ENCODE peak calls at places on chromosomes 13 and 19, in six cellular contexts. One of them, this sample, is unnamed.
A peak's percentile ranks its signal among the peaks of the same experiment; 100 is the strongest.

GRCh38 chr19:2722541-2723344 is 1.6 kb upstream of the DIRAS1 start:
- DNase-seq in activated naive CD8-positive, alpha-beta T cell treated with anti-CD3 and anti-CD28 coated beads, Interleukin-2, amount 50 U/mL, for 24 hours: no peak
- DNase-seq in endodermal cell: no peak
- DNase-seq in activated B cell treated with CpG ODN at 0.5 μM for 24 hours: no peak
- DNase-seq in AG04450: no peak
- DNase-seq in iris pigment epithelial cell: peak; percentile 69
- DNase-seq in this sample: peak; percentile 15

GRCh38 chr13:111609631-111610030 is 289.2 kb downstream of the TEX29 start:
- DNase-seq in activated B cell treated with CpG ODN at 0.5 μM for 24 hours: no peak
- DNase-seq in endodermal cell: no peak
- DNase-seq in iris pigment epithelial cell: no peak
- DNase-seq in AG04450: no peak
- DNase-seq in activated naive CD8-positive, alpha-beta T cell treated with anti-CD3 and anti-CD28 coated beads, Interleukin-2, amount 50 U/mL, for 24 hours: no peak
- DNase-seq in this sample: no peak

GRCh38 chr19:582497-583197 is 7.0 kb upstream of the HCN2 start:
- DNase-seq in activated B cell treated with CpG ODN at 0.5 μM for 24 hours: no peak
- DNase-seq in AG04450: no peak
- DNase-seq in endodermal cell: peak; percentile 58
- DNase-seq in activated naive CD8-positive, alpha-beta T cell treated with anti-CD3 and anti-CD28 coated beads, Interleukin-2, amount 50 U/mL, for 24 hours: no peak
- DNase-seq in iris pigment epithelial cell: peak; percentile 44
- DNase-seq in this sample: no peak

GRCh38 chr19:4639531-4640246 is 373 bp downstream of the TNFAIP8L1 start:
- DNase-seq in iris pigment epithelial cell: no peak
- DNase-seq in activated naive CD8-positive, alpha-beta T cell treated with anti-CD3 and anti-CD28 coated beads, Interleukin-2, amount 50 U/mL, for 24 hours: no peak
- DNase-seq in activated B cell treated with CpG ODN at 0.5 μM for 24 hours: peak; percentile 27
- DNase-seq in AG04450: no peak
- DNase-seq in endodermal cell: no peak
- DNase-seq in this sample: no peak

GRCh38 chr19:38686530-38686888 is 39.1 kb downstream of the ACTN4 start:
- DNase-seq in activated B cell treated with CpG ODN at 0.5 μM for 24 hours: no peak
- DNase-seq in iris pigment epithelial cell: no peak
- DNase-seq in activated naive CD8-positive, alpha-beta T cell treated with anti-CD3 and anti-CD28 coated beads, Interleukin-2, amount 50 U/mL, for 24 hours: peak; percentile 39
- DNase-seq in AG04450: no peak
- DNase-seq in endodermal cell: no peak
- DNase-seq in this sample: no peak

GRCh38 chr13:25203256-25203794 is 31.2 kb upstream of the AMER2 start:
- DNase-seq in endodermal cell: peak; percentile 56
- DNase-seq in AG04450: no peak
- DNase-seq in activated B cell treated with CpG ODN at 0.5 μM for 24 hours: no peak
- DNase-seq in iris pigment epithelial cell: no peak
- DNase-seq in activated naive CD8-positive, alpha-beta T cell treated with anti-CD3 and anti-CD28 coated beads, Interleukin-2, amount 50 U/mL, for 24 hours: no peak
- DNase-seq in this sample: no peak

GRCh38 chr13:19605161-19605955 is 28.1 kb upstream of the MPHOSPH8 start:
- DNase-seq in activated B cell treated with CpG ODN at 0.5 μM for 24 hours: no peak
- DNase-seq in activated naive CD8-positive, alpha-beta T cell treated with anti-CD3 and anti-CD28 coated beads, Interleukin-2, amount 50 U/mL, for 24 hours: no peak
- DNase-seq in iris pigment epithelial cell: peak; percentile 20
- DNase-seq in endodermal cell: no peak
- DNase-seq in AG04450: no peak
- DNase-seq in this sample: peak; percentile 79

GRCh38 chr19:30645946-30646577 is 273.9 kb downstream of the ZNF536 start:
- DNase-seq in AG04450: no peak
- DNase-seq in iris pigment epithelial cell: no peak
- DNase-seq in endodermal cell: no peak
- DNase-seq in activated naive CD8-positive, alpha-beta T cell treated with anti-CD3 and anti-CD28 coated beads, Interleukin-2, amount 50 U/mL, for 24 hours: no peak
- DNase-seq in activated B cell treated with CpG ODN at 0.5 μM for 24 hours: no peak
- DNase-seq in this sample: no peak

GRCh38 chr13:48595330-48596127 is 58.2 kb upstream of the CYSLTR2 start:
- DNase-seq in iris pigment epithelial cell: peak; percentile 81
- DNase-seq in AG04450: peak; percentile 26
- DNase-seq in activated B cell treated with CpG ODN at 0.5 μM for 24 hours: no peak
- DNase-seq in endodermal cell: peak; percentile 83
- DNase-seq in activated naive CD8-positive, alpha-beta T cell treated with anti-CD3 and anti-CD28 coated beads, Interleukin-2, amount 50 U/mL, for 24 hours: peak; percentile 37
- DNase-seq in this sample: peak; percentile 67

GRCh38 chr13:72121466-72121865 is 254.5 kb upstream of the DACH1 start:
- DNase-seq in activated B cell treated with CpG ODN at 0.5 μM for 24 hours: no peak
- DNase-seq in endodermal cell: no peak
- DNase-seq in AG04450: no peak
- DNase-seq in iris pigment epithelial cell: no peak
- DNase-seq in activated naive CD8-positive, alpha-beta T cell treated with anti-CD3 and anti-CD28 coated beads, Interleukin-2, amount 50 U/mL, for 24 hours: no peak
- DNase-seq in this sample: no peak

GRCh38 chr13:41488124-41488523 is 30.8 kb downstream of the RGCC start:
- DNase-seq in iris pigment epithelial cell: no peak
- DNase-seq in activated naive CD8-positive, alpha-beta T cell treated with anti-CD3 and anti-CD28 coated beads, Interleukin-2, amount 50 U/mL, for 24 hours: no peak
- DNase-seq in endodermal cell: no peak
- DNase-seq in AG04450: no peak
- DNase-seq in activated B cell treated with CpG ODN at 0.5 μM for 24 hours: no peak
- DNase-seq in this sample: no peak

GRCh38 chr13:40389081-40389641 is 277.3 kb downstream of the FOXO1 start:
- DNase-seq in AG04450: no peak
- DNase-seq in endodermal cell: no peak
- DNase-seq in activated naive CD8-positive, alpha-beta T cell treated with anti-CD3 and anti-CD28 coated beads, Interleukin-2, amount 50 U/mL, for 24 hours: peak; percentile 31
- DNase-seq in activated B cell treated with CpG ODN at 0.5 μM for 24 hours: no peak
- DNase-seq in iris pigment epithelial cell: no peak
- DNase-seq in this sample: no peak

This sample was measured in bronchial epithelial cell.